ENCODE peak calls at places on chromosomes 3 and 15, in nine cellular contexts. U is stimulated activated CD4-positive, alpha-beta T cell treated with anti-CD3 and anti-CD28 coated beads, Interleukin-12 subunit alpha, Interleukin-12 subunit beta, amount 100 ng/mL, for 4 hours; V is HuH-7; O is endothelial cell; X is astrocyte of the spinal cord; E is A549; A is EH; C is ureter; G is coronary artery. K is an unnamed sample.
A peak's percentile ranks its signal among the peaks of the same experiment; 100 is the strongest.

GRCh38 chr3:4396599-4396998 is 70.5 kb downstream of the SUMF1 start:
- DNase-seq in U (no peak), V (no peak), O (no peak), X (no peak), E (no peak), A (no peak), C (no peak), G (no peak), K (no peak)

GRCh38 chr3:171459130-171459941 is 869 bp downstream of the TNIK start:
- DNase-seq in U (peak; percentile 21), V (peak; percentile 27), O (peak; percentile 48), X (peak; percentile 46), E (no peak), A (peak; percentile 42), C (peak; percentile 47), G (no peak), K (no peak)

GRCh38 chr3:195160257-195160898 is 110.6 kb downstream of the XXYLT1 start:
- DNase-seq in U (no peak), V (peak; percentile 59), O (no peak), X (no peak), E (no peak), A (peak; percentile 87), C (no peak), G (no peak), K (no peak)

GRCh38 chr3:55097441-55097840 is 169.6 kb upstream of the LRTM1 start:
- DNase-seq in U (no peak), V (no peak), O (no peak), X (no peak), E (no peak), A (peak; percentile 47), C (no peak), G (no peak), K (no peak)

GRCh38 chr3:77186319-77186718 is 146.4 kb downstream of the ROBO2 start:
- DNase-seq in U (no peak), V (no peak), O (no peak), X (no peak), E (no peak), A (no peak), C (no peak), G (no peak), K (no peak)

GRCh38 chr3:53122933-53123305 is 7.3 kb downstream of the RFT1 start:
- DNase-seq in U (no peak), V (no peak), O (no peak), X (no peak), E (no peak), A (no peak), C (no peak), G (no peak), K (no peak)

GRCh38 chr3:153290278-153291015 is 128.4 kb downstream of the RAP2B start:
- DNase-seq in U (no peak), V (no peak), O (no peak), X (no peak), E (peak; percentile 15), A (no peak), C (no peak), G (no peak), K (no peak)

GRCh38 chr3:64496786-64497560 is 190.8 kb downstream of the ADAMTS9 start:
- DNase-seq in U (no peak), V (no peak), O (no peak), X (no peak), E (no peak), A (no peak), C (no peak), G (no peak), K (no peak)

GRCh38 chr3:169686874-169687273 is 23.4 kb upstream of the MECOM start:
- DNase-seq in U (no peak), V (peak; percentile 65), O (no peak), X (no peak), E (no peak), A (no peak), C (no peak), G (no peak), K (no peak)

GRCh38 chr3:23992051-23992628 is 47.1 kb downstream of the NR1D2 start:
- DNase-seq in U (no peak), V (no peak), O (no peak), X (peak; percentile 59), E (no peak), A (peak; percentile 45), C (no peak), G (no peak), K (no peak)

GRCh38 chr3:130345487-130346079 is at the start of gene COL6A5:
- DNase-seq in U (no peak), V (no peak), O (peak; percentile 10), X (peak; percentile 5), E (no peak), A (no peak), C (no peak), G (no peak), K (no peak)

GRCh38 chr3:52339612-52340011 is 23.5 kb downstream of the DNAH1 start:
- DNase-seq in U (peak; percentile 4), V (peak; percentile 68), O (peak; percentile 60), X (peak; percentile 88), E (peak; percentile 42), A (peak; percentile 76), C (no peak), G (no peak), K (no peak)

GRCh38 chr15:97235285-97235985 is 725.1 kb upstream of the ARRDC4 start:
- DNase-seq in U (peak; percentile 13), V (peak; percentile 58), O (peak; percentile 68), X (peak; percentile 61), E (peak; percentile 45), A (peak; percentile 58), C (peak; percentile 52), G (no peak), K (no peak)

GRCh38 chr15:78370013-78370412 is 29.9 kb downstream of the CRABP1 start:
- DNase-seq in U (no peak), V (no peak), O (no peak), X (no peak), E (no peak), A (no peak), C (no peak), G (no peak), K (no peak)

GRCh38 chr3:31392568-31392967 is 140.2 kb upstream of the STT3B start:
- DNase-seq in U (no peak), V (no peak), O (no peak), X (no peak), E (no peak), A (no peak), C (no peak), G (no peak), K (no peak)

GRCh38 chr3:172341482-172342059 is 106.7 kb downstream of the GHSR start:
- DNase-seq in U (no peak), V (peak; percentile 28), O (peak; percentile 13), X (peak; percentile 68), E (peak; percentile 13), A (peak; percentile 69), C (no peak), G (no peak), K (no peak)

GRCh38 chr15:45604321-45604720 is 17.1 kb downstream of the BLOC1S6 start:
- DNase-seq in U (no peak), V (no peak), O (no peak), X (no peak), E (no peak), A (no peak), C (no peak), G (no peak), K (no peak)

GRCh38 chr3:170225166-170225565 is 2.9 kb downstream of the PRKCI start:
- DNase-seq in U (no peak), V (no peak), O (no peak), X (no peak), E (no peak), A (no peak), C (no peak), G (no peak), K (no peak)

GRCh38 chr3:99114565-99115291 is 213.2 kb upstream of the DCBLD2 start:
- DNase-seq in U (no peak), V (peak; percentile 15), O (peak; percentile 52), X (peak; percentile 61), E (no peak), A (peak; percentile 80), C (no peak), G (no peak), K (peak; percentile 84)

GRCh38 chr3:16841906-16842709 is 42.6 kb upstream of the PLCL2 start:
- DNase-seq in U (peak; percentile 47), V (no peak), O (no peak), X (no peak), E (no peak), A (no peak), C (peak; percentile 50), G (no peak), K (no peak)

GRCh38 chr3:13709706-13710105 is 160.8 kb downstream of the FBLN2 start:
- DNase-seq in U (no peak), V (no peak), O (no peak), X (no peak), E (no peak), A (no peak), C (peak; percentile 24), G (peak; percentile 40), K (no peak)

GRCh38 chr3:63940389-63940757 is 28.2 kb upstream of the SCAANT1 start:
- DNase-seq in U (no peak), V (no peak), O (no peak), X (peak; percentile 60), E (no peak), A (peak; percentile 58), C (no peak), G (no peak), K (no peak)

GRCh38 chr15:29998017-29998416 is 84.7 kb upstream of the GOLGA8J start:
- DNase-seq in U (no peak), V (no peak), O (no peak), X (no peak), E (no peak), A (no peak), C (no peak), G (no peak), K (no peak)

GRCh38 chr15:45618813-45619212 is 16.0 kb upstream of the SQOR start:
- DNase-seq in U (no peak), V (no peak), O (no peak), X (no peak), E (no peak), A (no peak), C (no peak), G (no peak), K (no peak)

GRCh38 chr3:162139841-162140240 is 643.2 kb downstream of the OTOL1 start:
- DNase-seq in U (no peak), V (no peak), O (no peak), X (no peak), E (no peak), A (no peak), C (no peak), G (no peak), K (no peak)

GRCh38 chr3:71035314-71035713 is 548.2 kb downstream of the FOXP1 start:
- DNase-seq in U (no peak), V (no peak), O (no peak), X (peak; percentile 85), E (no peak), A (peak; percentile 89), C (no peak), G (no peak), K (no peak)

K was measured in osteocyte.